ENCODE peak calls at places on chromosomes 6 and 20, in eight cellular contexts. J, C, Y, F, I, R, U and W are unnamed samples.
A peak's percentile ranks its signal among the peaks of the same experiment; 100 is the strongest.

GRCh38 chr6:111080713-111081112 is 6.6 kb upstream of the SLC16A10 start:
- DNase-seq in J (no peak), C (no peak), Y (no peak), F (peak; percentile 73), I (no peak), R (no peak), U (no peak), W (no peak)

GRCh38 chr20:50113420-50114224 is 672 bp upstream of the UBE2V1 start:
- DNase-seq in J (no peak), C (no peak), Y (no peak), F (no peak), I (no peak), R (no peak), U (no peak), W (no peak)

GRCh38 chr6:12637960-12638641 is 78.5 kb upstream of the PHACTR1 start:
- DNase-seq in J (peak; percentile 27), C (peak; percentile 58), Y (peak; percentile 48), F (peak; percentile 77), I (peak; percentile 76), R (peak; percentile 31), U (no peak), W (peak; percentile 56)

GRCh38 chr6:4059115-4059777 is 19.7 kb downstream of the FAM217A start:
- DNase-seq in J (peak; percentile 22), C (peak; percentile 66), Y (no peak), F (no peak), I (no peak), R (no peak), U (no peak), W (no peak)

GRCh38 chr20:17630806-17631195 is 51.2 kb downstream of the RRBP1 start:
- DNase-seq in J (no peak), C (no peak), Y (no peak), F (no peak), I (no peak), R (no peak), U (no peak), W (no peak)

GRCh38 chr6:127077886-127078285 is 40.6 kb upstream of the RSPO3 start:
- DNase-seq in J (no peak), C (no peak), Y (no peak), F (no peak), I (no peak), R (no peak), U (no peak), W (no peak)

GRCh38 chr6:109440325-109441068 is at the start of the genes PPIL6 and SMPD2:
- DNase-seq in J (peak; percentile 85), C (peak; percentile 89), Y (peak; percentile 87), F (peak; percentile 93), I (peak; percentile 97), R (peak; percentile 92), U (peak; percentile 26), W (peak; percentile 94)

GRCh38 chr6:81999270-81999669 is 246.8 kb upstream of the TENT5A start:
- DNase-seq in J (no peak), C (no peak), Y (no peak), F (no peak), I (no peak), R (no peak), U (no peak), W (no peak)

GRCh38 chr6:151113641-151114040 is 126.1 kb upstream of the AKAP12 start:
- DNase-seq in J (no peak), C (no peak), Y (no peak), F (no peak), I (no peak), R (no peak), U (no peak), W (no peak)

GRCh38 chr6:52155791-52156576 is 30.2 kb upstream of the IL17A start:
- DNase-seq in J (no peak), C (no peak), Y (no peak), F (no peak), I (no peak), R (no peak), U (no peak), W (no peak)

GRCh38 chr20:37989601-37990001 is 43.7 kb downstream of the TTI1 start:
- DNase-seq in J (no peak), C (no peak), Y (peak; percentile 76), F (no peak), I (no peak), R (peak; percentile 34), U (no peak), W (no peak)

GRCh38 chr20:8331740-8332412 is 199.8 kb downstream of the PLCB1 start:
- DNase-seq in J (no peak), C (no peak), Y (no peak), F (no peak), I (no peak), R (no peak), U (no peak), W (no peak)

GRCh38 chr6:142013286-142013685 is 119.4 kb upstream of the GJE1 start:
- DNase-seq in J (no peak), C (peak; percentile 89), Y (no peak), F (no peak), I (no peak), R (no peak), U (no peak), W (no peak)

GRCh38 chr6:29647927-29648642 is 8.8 kb upstream of the MOG start:
- DNase-seq in J (no peak), C (no peak), Y (no peak), F (no peak), I (peak; percentile 40), R (no peak), U (no peak), W (no peak)

DNA sequence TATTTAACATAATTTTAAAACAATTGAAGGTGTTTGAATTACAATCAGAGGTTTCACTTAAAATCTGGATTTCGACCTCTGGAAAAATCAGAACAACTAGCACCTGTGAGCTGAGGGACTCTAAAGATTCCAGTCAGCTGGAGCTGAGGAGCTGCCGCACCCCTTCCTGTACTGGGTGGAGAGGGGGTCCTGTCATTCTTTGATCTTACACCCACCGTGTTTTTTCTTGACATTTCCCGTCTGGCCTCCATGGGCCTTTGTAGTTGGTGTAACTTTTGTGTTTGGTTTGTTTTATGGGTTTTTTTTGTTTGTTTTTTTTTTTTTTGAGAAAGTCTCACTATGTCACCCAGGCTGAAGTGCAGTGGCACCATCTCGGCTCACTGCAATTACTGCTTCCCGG is 17.2 kb downstream of the ARFGEF2 start:
- DNase-seq in J (no peak), C (no peak), Y (no peak), F (no peak), I (no peak), R (no peak), U (no peak), W (no peak)
- H3K4me1 ChIP-seq in J (no peaks in the 10 kb centered on the region), C (no peaks in the 10 kb centered on the region), Y (peaks cover 4% of the 10 kb centered on the region), F (peaks cover 6% of the 10 kb centered on the region), I (no peaks in the 10 kb centered on the region), R (peaks cover 19% of the 10 kb centered on the region), U (peaks cover 3% of the 10 kb centered on the region), W (no peaks in the 10 kb centered on the region)

GRCh38 chr6:31270788-31271640 is 878 bp downstream of the HLA-C start:
- DNase-seq in J (peak; percentile 67), C (peak; percentile 10), Y (peak; percentile 87), F (peak; percentile 81), I (peak; percentile 71), R (peak; percentile 85), U (peak; percentile 29), W (peak; percentile 24)
- H3K4me1 ChIP-seq in J (peaks cover 20% of the 10 kb centered on the region), C (peaks cover 7% of the 10 kb centered on the region), Y (peaks cover 1% of the 10 kb centered on the region), F (no peaks in the 10 kb centered on the region), I (no peaks in the 10 kb centered on the region), R (peaks cover 7% of the 10 kb centered on the region), U (peaks cover 10% of the 10 kb centered on the region), W (no peaks in the 10 kb centered on the region)

DNA sequence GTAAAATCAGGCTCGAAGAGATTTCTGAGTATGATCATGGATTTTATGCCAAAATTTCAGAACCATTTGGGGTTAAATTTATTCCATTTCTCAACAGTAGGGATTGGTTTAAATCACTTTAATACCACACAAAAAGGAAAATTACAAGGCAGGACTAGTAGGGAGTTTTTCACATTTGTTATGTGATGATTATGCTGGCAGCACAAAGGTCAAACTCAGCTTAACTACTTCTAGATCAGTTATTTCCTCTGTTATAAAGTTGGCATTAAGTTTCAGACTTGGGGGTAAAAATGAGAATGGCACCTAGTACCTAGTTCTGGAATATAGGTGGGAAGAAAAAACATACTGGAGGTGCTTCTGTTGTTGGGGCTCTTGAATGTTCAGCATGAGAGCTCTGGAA is 39.5 kb downstream of the PHF3 start:
- DNase-seq in J (no peak), C (no peak), Y (no peak), F (no peak), I (no peak), R (no peak), U (no peak), W (no peak)
- H3K4me1 ChIP-seq in J (no peaks in the 10 kb centered on the region), C (no peaks in the 10 kb centered on the region), Y (no peaks in the 10 kb centered on the region), F (peaks cover 18% of the 10 kb centered on the region), I (peaks cover 4% of the 10 kb centered on the region), R (peaks cover 26% of the 10 kb centered on the region), U (peaks cover 51% of the 10 kb centered on the region), W (peaks cover 3% of the 10 kb centered on the region)

GRCh38 chr20:47981242-47981641 is 196.0 kb upstream of the SULF2 start:
- DNase-seq in J (no peak), C (no peak), Y (no peak), F (no peak), I (no peak), R (no peak), U (no peak), W (no peak)

GRCh38 chr20:47980336-47981177 is 195.3 kb upstream of the SULF2 start:
- DNase-seq in J (no peak), C (no peak), Y (no peak), F (no peak), I (no peak), R (no peak), U (no peak), W (no peak)

GRCh38 chr20:47982574-47983360 is 197.5 kb upstream of the SULF2 start:
- DNase-seq in J (no peak), C (no peak), Y (no peak), F (no peak), I (no peak), R (no peak), U (no peak), W (no peak)

GRCh38 chr20:47985092-47985850 is 200.0 kb upstream of the SULF2 start:
- DNase-seq in J (peak; percentile 39), C (peak; percentile 90), Y (peak; percentile 58), F (no peak), I (peak; percentile 32), R (no peak), U (no peak), W (no peak)

DNA sequence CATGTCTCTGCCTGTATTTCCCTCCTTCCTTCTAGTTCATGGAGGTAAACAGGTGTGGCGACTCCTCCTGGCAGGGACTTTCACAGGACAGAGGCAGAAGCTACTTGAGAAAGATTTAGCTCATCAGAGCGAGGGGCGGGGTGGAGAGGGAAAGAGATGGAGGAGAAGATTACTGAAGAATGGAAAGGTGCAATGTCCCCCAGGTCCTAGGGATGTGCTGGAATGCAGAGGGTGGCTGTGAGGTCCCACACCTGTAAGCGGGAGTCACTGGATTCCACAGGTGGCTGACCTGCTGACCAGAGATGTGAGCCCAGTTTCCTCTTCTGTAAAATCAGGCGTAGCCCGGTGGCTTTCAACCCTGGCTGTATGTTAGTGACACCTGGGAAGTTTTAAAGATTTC is 199.2 kb upstream of the SULF2 start:
- DNase-seq in J (no peak), C (no peak), Y (no peak), F (no peak), I (no peak), R (no peak), U (no peak), W (no peak)
- H3K4me1 ChIP-seq in J (peaks cover 59% of the 10 kb centered on the region), C (peaks cover 9% of the 10 kb centered on the region), Y (peaks cover 3% of the 10 kb centered on the region), F (no peaks in the 10 kb centered on the region), I (peaks cover 10% of the 10 kb centered on the region), R (peaks cover 3% of the 10 kb centered on the region), U (peaks cover 19% of the 10 kb centered on the region), W (peaks cover 7% of the 10 kb centered on the region)

GRCh38 chr20:45051497-45052060 is 49.3 kb downstream of the KCNS1 start:
- DNase-seq in J (no peak), C (no peak), Y (no peak), F (no peak), I (no peak), R (no peak), U (no peak), W (no peak)
- H3K4me1 ChIP-seq in J (peaks cover 49% of the 10 kb centered on the region), C (peaks cover 27% of the 10 kb centered on the region), Y (peaks cover 2% of the 10 kb centered on the region), F (no peaks in the 10 kb centered on the region), I (peaks cover 18% of the 10 kb centered on the region), R (peaks cover 16% of the 10 kb centered on the region), U (peaks cover 16% of the 10 kb centered on the region), W (peaks cover 27% of the 10 kb centered on the region)